ENCODE peak calls at places on chromosomes 6 and 20, in ten cellular contexts. P is BE2C, B is GM23338, L is AG04450, V is colonic mucosa, I is choroid plexus epithelial cell, K is kidney epithelial cell, U is GM06990, W is prostate gland, G is foreskin keratinocyte. D is an unnamed sample.

GRCh38 chr6:14903176-14904088 is 342.4 kb upstream of the JARID2 start:
- DNase-seq in K (no peak), G (no peak), B (no peak), U (no peak), L (no peak), I (no peak), W (no peak), P (no peak), V (no peak), D (no peak)

GRCh38 chr6:84583784-84584183 is 180.6 kb downstream of the TBX18 start:
- DNase-seq in K (peak; percentile 79), V (no peak), I (peak; percentile 35), L (no peak), B (no peak), U (no peak), G (no peak), W (no peak), P (no peak), D (no peak)

GRCh38 chr6:113873043-113873667 is 16.0 kb downstream of the MARCKS start:
- DNase-seq in K (no peak), W (no peak), P (no peak), B (peak; percentile 28), V (peak; percentile 84), U (peak; percentile 57), I (no peak), G (no peak), L (no peak), D (no peak)

GRCh38 chr20:38430679-38431325 is 4.3 kb downstream of the SNHG17 start:
- DNase-seq in U (no peak), I (no peak), V (no peak), L (no peak), G (no peak), B (no peak), P (no peak), K (no peak), W (no peak), D (no peak)

GRCh38 chr6:149896491-149896890 is 1.4 kb downstream of the RAET1E start:
- DNase-seq in G (no peak), L (no peak), U (no peak), K (no peak), V (no peak), I (peak; percentile 54), P (no peak), B (no peak), W (peak; percentile 37), D (no peak)

GRCh38 chr20:47607208-47607613 is 105.5 kb downstream of the NCOA3 start:
- DNase-seq in G (no peak), V (no peak), U (no peak), P (no peak), W (no peak), L (no peak), K (peak; percentile 28), I (peak; percentile 60), B (no peak), D (no peak)

GRCh38 chr6:98941319-98941718 is 6.4 kb downstream of the FBXL4 start:
- DNase-seq in V (no peak), W (no peak), B (no peak), U (no peak), K (no peak), I (peak; percentile 47), L (no peak), G (no peak), P (no peak), D (no peak)

GRCh38 chr6:152380993-152381898 is 255.9 kb downstream of the SYNE1 start:
- DNase-seq in K (peak; percentile 97), B (no peak), V (peak; percentile 44), P (peak; percentile 36), I (peak; percentile 98), W (peak; percentile 10), U (no peak), L (peak; percentile 88), G (peak; percentile 67), D (peak; percentile 34)

GRCh38 chr6:113359155-113360140 is 497.7 kb upstream of the MARCKS start:
- DNase-seq in U (no peak), P (peak; percentile 91), I (peak; percentile 63), B (no peak), V (no peak), L (no peak), W (no peak), K (peak; percentile 76), G (peak; percentile 91), D (no peak)

GRCh38 chr6:109260701-109261100 is 121.6 kb downstream of the CD164 start:
- DNase-seq in G (no peak), B (no peak), I (no peak), U (no peak), L (no peak), V (no peak), K (no peak), P (no peak), W (no peak), D (no peak)

GRCh38 chr6:100504786-100505737 is 40.3 kb upstream of the SIM1 start:
- DNase-seq in G (peak; percentile 17), L (peak; percentile 45), K (peak; percentile 59), U (no peak), B (peak; percentile 15), W (no peak), I (peak; percentile 91), P (no peak), V (no peak), D (no peak)

GRCh38 chr6:105793132-105793531 is 293.0 kb upstream of the PRDM1 start:
- DNase-seq in I (peak; percentile 17), L (no peak), B (no peak), G (no peak), P (no peak), K (no peak), W (no peak), V (peak; percentile 24), U (no peak), D (no peak)

GRCh38 chr20:58173930-58174707 is 54.3 kb downstream of the ANKRD60 start:
- DNase-seq in P (peak; percentile 64), L (no peak), W (no peak), I (peak; percentile 27), B (no peak), V (no peak), K (no peak), G (no peak), U (no peak), D (no peak)

GRCh38 chr6:71478834-71479541 is 190.4 kb downstream of the OGFRL1 start:
- DNase-seq in B (peak; percentile 64), L (peak; percentile 74), W (no peak), P (no peak), G (peak; percentile 79), I (peak; percentile 97), K (peak; percentile 93), V (no peak), U (no peak), D (no peak)

GRCh38 chr6:106186714-106187113 is 100.6 kb downstream of the PRDM1 start:
- DNase-seq in U (no peak), L (no peak), B (no peak), I (no peak), P (no peak), W (no peak), G (no peak), V (no peak), K (no peak), D (no peak)

GRCh38 chr6:89281779-89282246 is 33.3 kb downstream of the GABRR2 start:
- DNase-seq in B (peak; percentile 84), V (peak; percentile 24), P (peak; percentile 46), W (no peak), G (no peak), K (no peak), L (no peak), U (peak; percentile 71), I (peak; percentile 47), D (peak; percentile 45)

GRCh38 chr20:41264819-41265218 is 52.7 kb downstream of the ZHX3 start:
- DNase-seq in I (no peak), K (no peak), G (no peak), U (no peak), V (no peak), P (no peak), B (no peak), W (no peak), L (no peak), D (no peak)

GRCh38 chr6:130296854-130297253 is 69.0 kb upstream of the TMEM200A start:
- DNase-seq in G (no peak), L (no peak), I (peak; percentile 26), V (no peak), P (no peak), K (no peak), W (no peak), B (peak; percentile 41), U (no peak), D (no peak)
- TF ChIP-seq CTCF in G (peak; percentile 33), L (peak; percentile 3), I (peak; percentile 34), V (no peak), P (peak; percentile 4), K (peak; percentile 11), W (no peak), B (peak; percentile 79), U (no peak), D (no peak)

DNA sequence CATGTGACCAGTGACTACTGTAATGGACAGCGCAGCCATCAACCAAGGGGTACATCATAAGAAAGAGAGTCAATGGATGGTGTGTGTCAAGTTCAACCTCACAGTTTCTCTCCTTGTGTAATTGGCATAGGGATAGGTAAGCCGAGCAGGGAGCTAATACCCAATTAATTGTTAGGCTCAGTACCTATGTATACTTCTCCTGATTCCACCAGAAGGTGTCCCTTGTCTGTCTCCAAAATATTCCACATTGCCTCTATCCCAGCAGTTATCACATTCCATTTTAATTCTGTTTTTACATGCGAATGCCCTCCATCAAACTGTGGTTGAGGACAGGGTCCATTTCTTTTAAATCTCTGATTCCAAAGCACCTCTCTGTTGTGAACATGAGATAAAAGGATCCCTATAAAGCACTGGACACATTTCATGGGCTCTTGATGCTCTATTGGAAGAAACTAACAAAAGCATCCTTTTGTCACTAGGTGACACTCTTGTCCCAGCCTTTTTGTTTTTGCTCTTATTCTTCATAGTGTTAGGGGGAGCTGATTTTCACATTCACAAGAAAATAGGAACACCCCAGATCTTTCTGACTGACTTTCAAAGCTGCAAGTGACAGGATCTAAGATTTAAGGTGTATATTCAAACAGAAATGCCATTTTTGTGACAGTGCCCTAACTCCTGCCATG is 38.9 kb downstream of the FBXO9 start:
- DNase-seq in L (no peak), W (no peak), I (peak; percentile 13), B (peak; percentile 44), K (no peak), G (no peak), U (no peak), P (no peak), V (no peak), D (no peak)
- TF ChIP-seq CTCF in L (no peak), W (no peak), I (no peak), B (peak; percentile 62), K (no peak), G (peak; percentile 55), U (no peak), P (peak; percentile 39), V (no peak), D (no peak)

DNA sequence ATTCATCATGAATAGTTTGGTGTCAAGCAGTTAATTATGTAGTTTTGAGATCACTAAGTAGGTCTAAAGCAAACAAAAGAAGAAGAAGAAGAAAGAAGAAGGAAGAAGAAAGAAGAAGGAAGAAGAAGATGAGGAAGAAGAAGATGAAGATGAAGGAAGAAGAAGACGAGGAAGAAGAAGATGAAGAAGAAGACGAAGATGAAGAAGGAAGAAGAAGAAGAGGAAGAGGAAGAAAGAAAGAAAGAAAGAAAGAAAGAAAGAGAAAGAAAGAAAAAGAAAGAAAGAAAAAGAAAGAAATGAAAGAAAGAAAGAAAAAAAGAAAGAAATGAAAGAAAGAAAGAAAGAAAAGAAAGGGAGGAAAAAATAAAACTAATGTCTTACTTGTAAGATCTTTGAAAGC is 9.2 kb downstream of the TMC2 start:
- DNase-seq in V (no peak), G (no peak), P (no peak), U (no peak), K (no peak), W (no peak), B (no peak), L (no peak), I (no peak), D (no peak)
- TF ChIP-seq CTCF in V (no peak), G (no peak), P (no peak), U (no peak), K (no peak), W (no peak), B (no peak), L (no peak), I (no peak), D (no peak)

GRCh38 chr6:5995705-5996686 is 10.7 kb downstream of the NRN1 start:
- DNase-seq in K (no peak), W (no peak), P (peak; percentile 88), G (no peak), V (peak; percentile 64), B (peak; percentile 92), L (no peak), I (no peak), U (no peak), D (peak; percentile 88)
- TF ChIP-seq CTCF in K (peak; percentile 46), W (no peak), P (peak; percentile 52), G (peak; percentile 21), V (no peak), B (peak; percentile 54), L (peak; percentile 37), I (peak; percentile 30), U (no peak), D (peak; percentile 43)